ENCODE peak calls at places on chromosomes 7 and 10, in nine cellular contexts. Z is endothelial cell, F is WTC11, J is MM.1S, M is GM20000, G is heart right ventricle, X is brain microvascular endothelial cell, R is A549, N is GM10248. C is an unnamed sample.

GRCh38 chr7:29871787-29872398 is 65.6 kb downstream of the WIPF3 start:
- DNase-seq in J (no peak), N (no peak), R (peak; percentile 17), M (no peak), F (no peak), G (no peak), X (peak; percentile 72), Z (no peak), C (no peak)

GRCh38 chr7:26365077-26365896 is 73.6 kb downstream of the SNX10 start:
- DNase-seq in J (peak; percentile 83), R (peak; percentile 74), N (peak; percentile 54), G (peak; percentile 57), X (peak; percentile 70), Z (peak; percentile 49), M (peak; percentile 63), F (no peak), C (peak; percentile 81)

GRCh38 chr7:150966002-150966401 is 12.1 kb downstream of the KCNH2 start:
- DNase-seq in N (no peak), G (peak; percentile 57), J (no peak), Z (peak; percentile 57), M (no peak), F (peak; percentile 60), X (no peak), R (no peak), C (no peak)

GRCh38 chr10:30818010-30818660 is 188.6 kb upstream of the LYZL2 start:
- DNase-seq in J (no peak), R (no peak), Z (no peak), N (no peak), G (peak; percentile 60), M (peak; percentile 35), X (peak; percentile 43), F (no peak), C (no peak)

GRCh38 chr10:122462533-122463465 is 1.4 kb downstream of the HTRA1 start:
- DNase-seq in J (no peak), X (peak; percentile 49), M (no peak), N (no peak), Z (no peak), R (no peak), G (peak; percentile 56), F (no peak), C (peak; percentile 27)

GRCh38 chr7:25951414-25952276 is 200.4 kb upstream of the NFE2L3 start:
- DNase-seq in J (peak; percentile 25), N (peak; percentile 12), F (no peak), M (peak; percentile 34), G (no peak), R (no peak), Z (peak; percentile 23), X (no peak), C (no peak)

GRCh38 chr10:63478564-63478963 is 12.8 kb upstream of the JMJD1C start:
- DNase-seq in J (no peak), M (no peak), R (no peak), X (no peak), N (no peak), F (peak; percentile 51), G (no peak), Z (no peak), C (no peak)

GRCh38 chr10:77649333-77650331 is 12.0 kb upstream of the KCNMA1 start:
- DNase-seq in Z (no peak), R (no peak), M (no peak), F (no peak), X (no peak), N (no peak), J (no peak), G (no peak), C (peak; percentile 13)

GRCh38 chr7:78198756-78199155 is 400.2 kb downstream of the PHTF2 start:
- DNase-seq in M (no peak), G (no peak), Z (no peak), N (no peak), J (no peak), R (no peak), F (no peak), X (no peak), C (no peak)

GRCh38 chr7:73838642-73839041 is 3.7 kb downstream of the METTL27 start:
- DNase-seq in R (no peak), J (peak; percentile 37), X (no peak), Z (no peak), M (no peak), N (no peak), G (no peak), F (no peak), C (no peak)

GRCh38 chr7:42107484-42107883 is 129.5 kb downstream of the GLI3 start:
- DNase-seq in X (no peak), F (peak; percentile 37), G (peak; percentile 23), Z (no peak), N (no peak), R (no peak), M (no peak), J (no peak), C (peak; percentile 98)

GRCh38 chr10:121243899-121244241 is 354.4 kb downstream of the FGFR2 start:
- DNase-seq in F (no peak), N (no peak), R (no peak), Z (no peak), G (no peak), M (no peak), J (no peak), X (no peak), C (peak; percentile 5)

GRCh38 chr10:114380060-114380459 is 24.2 kb downstream of the AFAP1L2 start:
- DNase-seq in J (no peak), N (no peak), F (no peak), R (no peak), Z (no peak), G (no peak), M (no peak), X (no peak), C (no peak)

GRCh38 chr7:28329616-28330373 is 82.5 kb upstream of the CREB5 start:
- DNase-seq in F (no peak), M (no peak), G (no peak), J (peak; percentile 71), R (no peak), X (no peak), N (no peak), Z (no peak), C (no peak)

GRCh38 chr7:66556549-66557213 is 72.0 kb upstream of the KCTD7 start:
- DNase-seq in M (peak; percentile 46), Z (no peak), R (no peak), G (no peak), N (no peak), J (no peak), X (no peak), F (no peak), C (no peak)

GRCh38 chr10:68208424-68209042 is 23.4 kb downstream of the ATOH7 start:
- DNase-seq in N (peak; percentile 45), F (peak; percentile 82), X (peak; percentile 72), G (peak; percentile 10), M (peak; percentile 41), J (peak; percentile 28), Z (peak; percentile 77), R (peak; percentile 90), C (peak; percentile 85)

DNA sequence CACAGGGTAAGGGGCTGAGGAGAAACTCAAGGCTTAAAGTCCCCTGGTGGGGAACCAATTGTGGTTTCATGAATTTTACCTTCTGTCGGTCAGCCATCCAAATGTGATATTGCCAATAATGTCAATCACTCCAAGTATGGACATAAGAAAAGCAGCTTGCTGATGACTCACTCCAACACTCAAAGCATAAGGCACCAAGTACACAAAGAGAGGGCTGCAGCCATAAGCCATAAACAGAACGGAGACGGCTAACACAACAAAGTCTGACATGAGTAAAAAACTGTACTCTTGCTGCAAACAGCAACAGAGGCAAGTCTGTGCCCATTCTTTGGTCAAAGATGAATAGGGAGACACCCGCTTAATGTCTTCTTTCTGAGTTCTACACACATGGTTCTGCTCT is 24.2 kb downstream of the IFIT5 start:
- DNase-seq in F (no peak), X (no peak), R (no peak), M (no peak), G (no peak), Z (no peak), J (no peak), N (no peak), C (no peak)
- TF ChIP-seq CTCF in F (no peak), X (no peak), R (no peak), M (no peak), G (no peak), Z (no peak), J (no peak), N (no peak), C (no peak)

GRCh38 chr7:84228526-84228925 is 33.9 kb upstream of the SEMA3A start:
- DNase-seq in G (no peak), F (no peak), J (no peak), X (no peak), Z (no peak), R (no peak), N (no peak), M (no peak), C (no peak)

GRCh38 chr7:84231157-84231556 is 36.6 kb upstream of the SEMA3A start:
- DNase-seq in Z (no peak), X (peak; percentile 22), G (no peak), J (no peak), R (no peak), N (no peak), F (no peak), M (no peak), C (no peak)

GRCh38 chr7:84230491-84230890 is 35.9 kb upstream of the SEMA3A start:
- DNase-seq in G (no peak), J (no peak), N (no peak), X (no peak), R (no peak), F (no peak), Z (no peak), M (no peak), C (no peak)

GRCh38 chr7:84236398-84236797 is 41.8 kb upstream of the SEMA3A start:
- DNase-seq in F (no peak), N (no peak), G (no peak), J (no peak), M (no peak), Z (no peak), X (no peak), R (no peak), C (no peak)

GRCh38 chr7:84232653-84233052 is 38.1 kb upstream of the SEMA3A start:
- DNase-seq in N (no peak), X (peak; percentile 50), F (no peak), J (no peak), R (peak; percentile 80), Z (no peak), M (no peak), G (no peak), C (no peak)
- TF ChIP-seq CTCF in N (no peak), X (peak; percentile 41), F (no peak), J (no peak), R (no peak), Z (no peak), M (no peak), G (no peak), C (no peak)

DNA sequence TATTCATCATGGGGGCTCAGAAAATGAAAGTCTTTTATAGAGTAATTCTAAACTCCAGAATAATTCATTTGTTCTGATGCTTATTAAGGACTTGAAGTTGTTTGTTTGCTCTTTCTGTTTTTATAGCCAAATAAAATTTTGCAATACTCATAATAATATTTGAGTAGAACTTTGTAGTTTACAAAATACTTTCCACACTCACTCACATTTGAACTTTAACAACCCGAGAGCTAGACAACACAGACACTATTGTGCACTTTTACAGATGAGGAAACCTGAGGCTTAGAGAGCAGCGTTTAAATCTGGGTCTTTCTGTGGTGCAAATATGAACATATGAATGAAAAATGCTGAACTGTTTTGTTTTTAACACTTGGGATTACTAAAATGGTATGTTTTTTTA is 126.8 kb downstream of the KAT6B start:
- DNase-seq in J (no peak), G (no peak), N (no peak), F (no peak), X (no peak), Z (no peak), R (no peak), M (no peak), C (no peak)
- TF ChIP-seq CTCF in J (no peak), G (no peak), N (no peak), F (no peak), X (no peak), Z (no peak), R (no peak), M (no peak), C (no peak)

GRCh38 chr10:35375091-35375765 is 38.9 kb downstream of the CCNY start:
- DNase-seq in N (no peak), R (no peak), F (no peak), Z (no peak), G (no peak), M (no peak), X (no peak), J (no peak), C (no peak)
- TF ChIP-seq CTCF in N (no peak), R (no peak), F (no peak), Z (no peak), G (no peak), M (no peak), X (peak; percentile 33), J (no peak), C (peak; percentile 14)

C was measured in A673.